ENCODE peak calls at places on chromosomes 11 and 22, in six cellular contexts. T is IMR-90; D is mammary epithelial cell; L is CD4-positive, CD25-positive, alpha-beta regulatory T cell; E is kidney epithelial cell; G is right lobe of liver. N is an unnamed sample.

GRCh38 chr11:134751161-134751560 is 339.1 kb upstream of the B3GAT1 start:
- DNase-seq in T (no peak), L (no peak), E (no peak), D (no peak), G (no peak), N (peak)

GRCh38 chr22:40043086-40043485 is 48.3 kb downstream of the FAM83F start:
- DNase-seq in G (peak), E (no peak), L (no peak), D (peak), T (no peak), N (no peak)

GRCh38 chr11:27532652-27533325 is 26.2 kb upstream of the LIN7C start:
- DNase-seq in G (no peak), L (no peak), E (no peak), T (peak), D (peak), N (no peak)

GRCh38 chr11:108669711-108670110 is 4.8 kb downstream of the DDX10 start:
- DNase-seq in D (no peak), L (no peak), E (no peak), T (no peak), G (no peak), N (no peak)

GRCh38 chr22:24444729-24445466 is 17.5 kb downstream of the ADORA2A start:
- DNase-seq in T (no peak), D (no peak), L (no peak), E (no peak), G (no peak), N (no peak)

GRCh38 chr22:30420401-30421178 is 5.0 kb upstream of the MTFP1 start:
- DNase-seq in G (no peak), T (peak), L (no peak), E (peak), D (peak), N (no peak)

GRCh38 chr22:28829358-28830181 is 29.2 kb upstream of the XBP1 start:
- DNase-seq in D (peak), G (peak), E (peak), L (peak), T (peak), N (peak)

GRCh38 chr22:30320021-30320556 is 6.7 kb downstream of the TBC1D10A start:
- DNase-seq in T (no peak), L (no peak), E (no peak), D (no peak), G (no peak), N (no peak)

GRCh38 chr22:46770726-46771125 is 8.3 kb downstream of the TBC1D22A start:
- DNase-seq in E (no peak), G (no peak), L (no peak), D (no peak), T (no peak), N (peak)

GRCh38 chr11:92329644-92330043 is 105.0 kb downstream of the FAT3 start:
- DNase-seq in G (no peak), E (no peak), L (no peak), T (peak), D (peak), N (no peak)

GRCh38 chr11:57325735-57326048 is 940 bp upstream of the TNKS1BP1 start:
- DNase-seq in T (no peak), L (no peak), E (peak), G (peak), D (no peak), N (no peak)

GRCh38 chr11:73288873-73289707 is 17.0 kb downstream of the P2RY6 start:
- DNase-seq in T (peak), G (peak), E (peak), L (peak), D (peak), N (peak)

GRCh38 chr22:46064236-46064965 is 85.9 kb upstream of the PPARA start:
- DNase-seq in D (peak), T (no peak), E (no peak), L (no peak), G (peak), N (peak)

GRCh38 chr11:95341246-95341645 is 110.2 kb upstream of the SESN3 start:
- DNase-seq in D (peak), T (no peak), L (no peak), E (no peak), G (no peak), N (peak)

GRCh38 chr22:50260801-50261614 is 475 bp downstream of the MAPK12 start:
- DNase-seq in G (no peak), L (no peak), D (peak), E (no peak), T (peak), N (no peak)

GRCh38 chr22:30025187-30025586 is 55.1 kb upstream of the HORMAD2 start:
- DNase-seq in T (no peak), E (no peak), G (no peak), L (no peak), D (no peak), N (no peak)

GRCh38 chr22:50035131-50035881 is 22.7 kb upstream of the IL17REL start:
- DNase-seq in D (no peak), L (no peak), T (no peak), E (no peak), G (no peak), N (peak)

GRCh38 chr11:131546218-131546895 is 175.9 kb downstream of the NTM start:
- DNase-seq in D (no peak), L (no peak), T (no peak), G (no peak), E (no peak), N (no peak)

GRCh38 chr11:2135648-2136201 is 3.5 kb downstream of the IGF2 start:
- DNase-seq in L (no peak), G (peak), D (no peak), T (no peak), E (no peak), N (no peak)

GRCh38 chr11:2137202-2138071 is 1.8 kb downstream of the IGF2 start:
- DNase-seq in G (peak), E (no peak), T (peak), D (peak), L (no peak), N (no peak)

GRCh38 chr11:2135018-2135569 is 4.1 kb downstream of the IGF2 start:
- DNase-seq in T (no peak), G (peak), D (no peak), L (no peak), E (no peak), N (no peak)

GRCh38 chr11:2136952-2137201 is 2.3 kb downstream of the IGF2 start:
- DNase-seq in D (no peak), E (no peak), T (no peak), G (no peak), L (no peak), N (no peak)

DNA sequence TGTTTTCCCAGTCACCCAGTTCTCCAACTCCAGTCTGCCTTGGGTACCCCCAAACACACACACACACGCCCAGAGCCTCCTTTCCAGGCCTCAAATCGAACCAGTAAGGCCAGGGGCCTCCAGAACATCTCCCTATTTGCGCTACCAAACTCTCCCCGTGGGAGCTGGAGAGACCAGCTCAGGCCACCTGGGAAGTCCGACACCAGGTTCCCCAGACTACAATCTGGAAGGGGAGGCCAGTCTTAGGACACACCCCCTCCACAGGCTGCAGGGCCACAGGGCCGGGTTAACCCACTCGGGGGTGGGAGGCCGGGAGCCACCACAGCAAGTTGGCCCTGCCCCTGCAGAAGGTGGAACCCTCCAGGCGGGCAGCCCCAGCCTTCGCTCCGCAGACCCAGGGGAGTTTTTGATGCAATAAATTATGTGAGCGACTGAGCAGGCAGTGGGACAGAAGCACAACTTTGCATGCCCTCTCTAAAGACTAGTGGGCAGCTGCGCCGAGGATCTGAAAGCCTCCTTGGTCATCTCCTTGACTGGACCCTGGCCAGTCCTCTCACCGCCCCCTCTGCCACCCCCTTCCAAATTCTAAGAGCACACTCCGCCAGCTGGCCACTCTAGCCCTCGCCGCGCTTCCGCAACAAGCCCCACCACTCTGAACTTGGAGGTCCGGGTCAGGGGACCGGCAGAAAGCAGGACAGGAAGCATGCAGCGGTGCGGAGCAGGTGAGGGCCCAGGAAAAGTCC is 2.8 kb downstream of the IGF2 start:
- DNase-seq in G (peak), T (no peak), D (no peak), L (no peak), E (no peak), N (no peak)
- H3K4me3 ChIP-seq in G (no peak), T (peak), D (no peak), L (no peak), E (no peak), N (no peak)

GRCh38 chr11:64445651-64446050 is 86.7 kb downstream of the RPS6KA4 start:
- DNase-seq in L (no peak), E (no peak), T (no peak), G (no peak), D (no peak), N (peak)

GRCh38 chr11:64448599-64449380 is 89.8 kb downstream of the RPS6KA4 start:
- DNase-seq in L (peak), E (peak), G (peak), T (peak), D (peak), N (peak)

GRCh38 chr11:64449381-64450167 is 90.6 kb downstream of the RPS6KA4 start:
- DNase-seq in L (peak), T (peak), G (peak), E (no peak), D (peak), N (peak)

GRCh38 chr11:64450168-64450560 is 91.2 kb downstream of the RPS6KA4 start:
- DNase-seq in D (no peak), L (no peak), T (no peak), E (no peak), G (no peak), N (no peak)

GRCh38 chr11:64447717-64448598 is 89.0 kb downstream of the RPS6KA4 start:
- DNase-seq in T (peak), G (peak), E (no peak), L (no peak), D (no peak), N (peak)
- H3K4me3 ChIP-seq in T (peak), G (peak), E (no peak), L (no peak), D (no peak), N (peak)

GRCh38 chr22:20079745-20080444 is at the start of gene DGCR8:
- DNase-seq in G (peak), E (peak), T (peak), D (peak), L (peak), N (peak)
- H3K4me3 ChIP-seq in G (peak), E (peak), T (peak), D (peak), L (peak), N (peak)

GRCh38 chr11:9089636-9090035 is 1.8 kb downstream of the SCUBE2 start:
- DNase-seq in G (no peak), D (no peak), E (no peak), T (no peak), L (no peak), N (no peak)

GRCh38 chr11:9091044-9091936 is at the start of gene SCUBE2:
- DNase-seq in L (no peak), G (no peak), T (no peak), E (no peak), D (no peak), N (peak)

GRCh38 chr11:9092085-9092484 is 686 bp upstream of the SCUBE2 start:
- DNase-seq in T (no peak), E (no peak), L (no peak), D (no peak), G (no peak), N (peak)

GRCh38 chr11:9090488-9091043 is 833 bp downstream of the SCUBE2 start:
- DNase-seq in L (no peak), D (no peak), E (no peak), T (no peak), G (no peak), N (no peak)

GRCh38 chr11:9089061-9089460 is 2.3 kb downstream of the SCUBE2 start:
- DNase-seq in G (no peak), E (no peak), L (no peak), T (no peak), D (no peak), N (no peak)
- H3K4me3 ChIP-seq in G (no peak), E (no peak), L (no peak), T (no peak), D (no peak), N (no peak)

DNA sequence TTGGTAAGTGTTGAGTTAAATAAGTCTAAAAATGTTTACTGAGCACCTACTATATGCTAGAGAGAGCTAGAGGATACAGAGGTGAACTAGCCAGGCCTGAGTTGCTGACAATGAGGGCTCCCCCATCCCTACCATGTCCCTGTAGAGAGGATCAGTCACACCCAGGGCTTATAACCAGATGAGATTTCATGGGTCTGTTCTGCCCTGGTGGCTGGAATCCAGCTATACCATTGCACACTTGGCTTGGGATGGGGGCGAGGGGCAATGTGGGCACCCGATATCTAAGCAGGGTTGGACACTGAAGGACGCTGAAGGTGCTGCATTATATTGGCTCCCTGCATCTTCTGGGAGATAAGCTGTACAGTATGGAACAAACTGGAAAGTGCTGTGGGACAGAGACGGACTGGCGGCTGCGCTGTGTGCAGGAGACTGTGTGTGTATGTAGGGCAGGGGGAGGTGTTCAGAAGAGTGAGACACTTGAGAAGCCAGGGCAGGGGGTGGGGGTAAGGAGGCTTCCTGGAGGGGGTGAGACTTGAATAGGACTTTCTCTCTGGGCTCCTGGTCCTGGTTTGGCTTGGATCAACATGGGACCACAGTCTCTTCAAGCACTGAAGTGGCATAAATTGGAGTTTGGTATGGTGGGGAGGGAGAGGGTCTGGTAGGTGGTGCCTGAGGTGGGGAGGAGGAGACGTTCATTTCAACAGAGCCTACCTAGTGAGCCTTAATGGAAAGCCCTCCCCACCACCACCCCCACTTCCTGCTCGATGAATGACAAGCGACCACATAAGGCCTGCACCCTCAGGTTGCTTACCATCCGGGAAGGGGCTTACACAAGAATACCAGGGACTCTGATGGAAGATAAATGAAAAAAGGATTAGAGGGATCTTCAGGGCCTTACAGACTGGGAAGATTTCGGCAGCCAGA is 1.8 kb downstream of the CD82 start:
- DNase-seq in L (no peak), T (no peak), E (no peak), D (no peak), G (no peak), N (no peak)
- H3K4me3 ChIP-seq in L (peak), T (no peak), E (no peak), D (peak), G (no peak), N (peak)

GRCh38 chr11:103384652-103385051 is 275.4 kb downstream of the DYNC2H1 start:
- DNase-seq in D (peak), T (no peak), L (no peak), G (no peak), E (no peak), N (no peak)
- H3K4me3 ChIP-seq in D (no peak), T (peak), L (no peak), G (no peak), E (no peak), N (no peak)

DNA sequence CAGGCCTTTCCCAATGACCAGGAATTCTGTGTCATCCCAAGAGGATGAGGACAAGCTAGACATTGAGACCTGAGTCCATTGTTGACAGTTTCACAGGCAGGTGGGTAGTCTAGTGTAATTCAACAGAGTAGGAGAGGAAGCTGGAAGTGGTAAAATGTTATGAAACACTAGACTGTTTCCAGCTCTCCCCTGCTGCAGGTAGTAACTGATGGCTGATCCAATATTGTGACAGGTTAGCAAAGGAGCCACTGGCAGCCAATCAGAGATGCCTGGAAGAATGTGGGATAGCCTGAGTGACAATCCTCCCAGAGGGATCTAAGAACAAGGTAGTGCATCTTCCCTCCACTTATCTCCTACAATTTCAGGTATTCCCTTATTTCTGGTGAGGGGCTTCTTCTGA is 10.6 kb upstream of the GDPD4 start:
- DNase-seq in G (no peak), L (no peak), D (no peak), E (no peak), T (no peak), N (no peak)
- H3K4me3 ChIP-seq in G (no peak), L (no peak), D (no peak), E (no peak), T (no peak), N (no peak)

GRCh38 chr11:46914910-46915309 is 3.4 kb downstream of the LRP4 start:
- DNase-seq in L (no peak), D (no peak), E (no peak), G (no peak), T (no peak), N (no peak)

GRCh38 chr11:46914363-46914762 is 4.0 kb downstream of the LRP4 start:
- DNase-seq in L (no peak), G (no peak), E (peak), D (peak), T (peak), N (no peak)

GRCh38 chr11:46916669-46917108 is 1.7 kb downstream of the LRP4 start:
- DNase-seq in T (peak), D (peak), L (no peak), G (no peak), E (no peak), N (no peak)

GRCh38 chr11:46917109-46918086 is 952 bp downstream of the LRP4 start:
- DNase-seq in G (no peak), E (no peak), D (no peak), L (no peak), T (no peak), N (no peak)

GRCh38 chr11:46916251-46916650 is 2.1 kb downstream of the LRP4 start:
- DNase-seq in G (no peak), D (no peak), T (no peak), L (no peak), E (no peak), N (no peak)
- H3K4me3 ChIP-seq in G (no peak), D (peak), T (peak), L (peak), E (peak), N (no peak)